ENCODE peak calls at places on chromosomes 16 and 17, in nine cellular contexts. One of them, this sample, is unnamed.

GRCh38 chr16:84047626-84048025 is 5.0 kb upstream of the SLC38A8 start:
- DNase-seq in MM.1S: no peak
- DNase-seq in glutamatergic neuron: no peak
- DNase-seq in A549: no peak
- DNase-seq in BJ: no peak
- DNase-seq in foreskin keratinocyte: no peak
- DNase-seq in AG04450: no peak
- DNase-seq in prostate gland: no peak
- DNase-seq in CD8-positive, alpha-beta T cell: no peak
- DNase-seq in this sample: no peak

GRCh38 chr17:83200231-83200699 is 120.9 kb downstream of the METRNL start:
- DNase-seq in MM.1S: peak
- DNase-seq in glutamatergic neuron: peak
- DNase-seq in A549: no peak
- DNase-seq in BJ: no peak
- DNase-seq in foreskin keratinocyte: no peak
- DNase-seq in AG04450: no peak
- DNase-seq in prostate gland: peak
- DNase-seq in CD8-positive, alpha-beta T cell: peak
- DNase-seq in this sample: no peak

GRCh38 chr17:64413505-64413904 is 22.8 kb upstream of the PECAM1 start:
- DNase-seq in MM.1S: peak
- DNase-seq in glutamatergic neuron: no peak
- DNase-seq in A549: no peak
- DNase-seq in BJ: no peak
- DNase-seq in foreskin keratinocyte: no peak
- DNase-seq in AG04450: no peak
- DNase-seq in prostate gland: no peak
- DNase-seq in CD8-positive, alpha-beta T cell: no peak
- DNase-seq in this sample: no peak

GRCh38 chr16:27404163-27404823 is 2.3 kb downstream of the IL21R start:
- DNase-seq in MM.1S: no peak
- DNase-seq in glutamatergic neuron: no peak
- DNase-seq in A549: no peak
- DNase-seq in BJ: no peak
- DNase-seq in foreskin keratinocyte: no peak
- DNase-seq in AG04450: no peak
- DNase-seq in prostate gland: no peak
- DNase-seq in CD8-positive, alpha-beta T cell: no peak
- DNase-seq in this sample: no peak

GRCh38 chr16:50024684-50025543 is at the start of gene CNEP1R1:
- DNase-seq in MM.1S: peak
- DNase-seq in glutamatergic neuron: peak
- DNase-seq in A549: peak
- DNase-seq in BJ: peak
- DNase-seq in foreskin keratinocyte: peak
- DNase-seq in AG04450: peak
- DNase-seq in prostate gland: peak
- DNase-seq in CD8-positive, alpha-beta T cell: peak
- DNase-seq in this sample: peak

GRCh38 chr17:15377200-15377599 is 35.8 kb upstream of the TEKT3 start:
- DNase-seq in MM.1S: no peak
- DNase-seq in glutamatergic neuron: no peak
- DNase-seq in A549: no peak
- DNase-seq in BJ: peak
- DNase-seq in foreskin keratinocyte: no peak
- DNase-seq in AG04450: no peak
- DNase-seq in prostate gland: no peak
- DNase-seq in CD8-positive, alpha-beta T cell: no peak
- DNase-seq in this sample: peak

GRCh38 chr16:97822-98221 is 19.8 kb downstream of the MPG start:
- DNase-seq in MM.1S: no peak
- DNase-seq in glutamatergic neuron: no peak
- DNase-seq in A549: no peak
- DNase-seq in BJ: no peak
- DNase-seq in foreskin keratinocyte: no peak
- DNase-seq in AG04450: no peak
- DNase-seq in prostate gland: no peak
- DNase-seq in CD8-positive, alpha-beta T cell: no peak
- DNase-seq in this sample: no peak

GRCh38 chr17:14282700-14283099 is 18.2 kb upstream of the HS3ST3B1 start:
- DNase-seq in MM.1S: no peak
- DNase-seq in glutamatergic neuron: no peak
- DNase-seq in A549: no peak
- DNase-seq in BJ: no peak
- DNase-seq in foreskin keratinocyte: no peak
- DNase-seq in AG04450: no peak
- DNase-seq in prostate gland: no peak
- DNase-seq in CD8-positive, alpha-beta T cell: no peak
- DNase-seq in this sample: no peak

GRCh38 chr17:79072544-79072943 is 2.1 kb upstream of the ENGASE start:
- DNase-seq in MM.1S: no peak
- DNase-seq in glutamatergic neuron: no peak
- DNase-seq in A549: no peak
- DNase-seq in BJ: no peak
- DNase-seq in foreskin keratinocyte: no peak
- DNase-seq in AG04450: no peak
- DNase-seq in prostate gland: no peak
- DNase-seq in CD8-positive, alpha-beta T cell: no peak
- DNase-seq in this sample: no peak

GRCh38 chr17:39486242-39486641 is 25.0 kb downstream of the CDK12 start:
- DNase-seq in MM.1S: no peak
- DNase-seq in glutamatergic neuron: no peak
- DNase-seq in A549: peak
- DNase-seq in BJ: peak
- DNase-seq in foreskin keratinocyte: no peak
- DNase-seq in AG04450: no peak
- DNase-seq in prostate gland: no peak
- DNase-seq in CD8-positive, alpha-beta T cell: no peak
- DNase-seq in this sample: peak

GRCh38 chr17:79296290-79296689 is 221.7 kb downstream of the ENGASE start:
- DNase-seq in MM.1S: no peak
- DNase-seq in glutamatergic neuron: no peak
- DNase-seq in A549: no peak
- DNase-seq in BJ: no peak
- DNase-seq in foreskin keratinocyte: no peak
- DNase-seq in AG04450: no peak
- DNase-seq in prostate gland: no peak
- DNase-seq in CD8-positive, alpha-beta T cell: no peak
- DNase-seq in this sample: no peak

GRCh38 chr17:76781056-76781982 is 43.4 kb downstream of the MFSD11 start:
- DNase-seq in MM.1S: peak
- DNase-seq in glutamatergic neuron: no peak
- DNase-seq in A549: no peak
- DNase-seq in BJ: no peak
- DNase-seq in foreskin keratinocyte: no peak
- DNase-seq in AG04450: no peak
- DNase-seq in prostate gland: no peak
- DNase-seq in CD8-positive, alpha-beta T cell: no peak
- DNase-seq in this sample: no peak

DNA sequence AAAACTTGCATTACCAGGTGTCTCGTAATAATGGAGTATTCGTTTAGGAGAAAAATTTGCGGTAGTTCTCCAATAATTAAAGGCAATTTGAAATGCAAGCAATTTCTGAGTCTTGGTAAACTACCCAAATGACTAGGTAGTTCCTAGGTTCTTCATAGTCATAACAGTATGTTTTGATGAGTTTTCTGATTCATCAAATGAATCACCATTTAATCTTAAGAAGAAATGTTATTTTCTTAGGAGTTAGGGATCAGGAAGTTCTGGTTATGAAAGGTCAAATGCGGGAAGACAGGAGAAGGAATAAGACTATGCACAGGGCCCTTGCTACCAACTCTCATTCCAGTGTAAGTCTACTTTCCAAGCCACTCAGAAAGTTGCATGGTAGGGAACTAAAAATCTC is 221.5 kb upstream of the SOX9 start:
- DNase-seq in MM.1S: no peak
- DNase-seq in glutamatergic neuron: no peak
- DNase-seq in A549: no peak
- DNase-seq in BJ: no peak
- DNase-seq in foreskin keratinocyte: peak
- DNase-seq in AG04450: no peak
- DNase-seq in prostate gland: no peak
- DNase-seq in CD8-positive, alpha-beta T cell: no peak
- DNase-seq in this sample: no peak
- TF ChIP-seq CTCF in MM.1S: no peak
- TF ChIP-seq CTCF in glutamatergic neuron: no peak
- TF ChIP-seq CTCF in A549: no peak
- TF ChIP-seq CTCF in BJ: no peak
- TF ChIP-seq CTCF in foreskin keratinocyte: no peak
- TF ChIP-seq CTCF in AG04450: no peak
- TF ChIP-seq CTCF in prostate gland: no peak
- TF ChIP-seq CTCF in CD8-positive, alpha-beta T cell: no peak
- TF ChIP-seq CTCF in this sample: no peak

DNA sequence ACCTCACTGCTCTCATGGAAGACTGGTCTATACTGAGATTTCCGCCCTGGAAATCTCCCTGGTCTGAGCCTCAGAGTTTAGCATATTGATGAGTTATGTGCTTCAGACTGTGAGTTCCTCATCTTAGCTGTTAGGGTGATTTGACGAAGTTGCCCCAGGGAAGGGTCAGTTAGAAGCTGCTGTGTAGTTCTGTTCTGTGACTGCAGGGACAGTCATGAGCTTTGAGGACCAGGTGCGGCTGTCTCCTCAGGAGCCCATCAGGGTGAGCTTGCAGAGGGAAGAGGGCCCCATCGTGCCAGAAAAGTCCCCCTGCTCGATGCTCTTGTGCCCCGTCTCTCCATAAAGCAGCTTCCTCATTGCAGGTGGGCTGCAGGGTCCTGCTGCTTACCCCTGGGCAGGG is 28.3 kb upstream of the IL17C start:
- DNase-seq in MM.1S: no peak
- DNase-seq in glutamatergic neuron: no peak
- DNase-seq in A549: no peak
- DNase-seq in BJ: no peak
- DNase-seq in foreskin keratinocyte: no peak
- DNase-seq in AG04450: no peak
- DNase-seq in prostate gland: no peak
- DNase-seq in CD8-positive, alpha-beta T cell: no peak
- DNase-seq in this sample: no peak
- TF ChIP-seq CTCF in MM.1S: no peak
- TF ChIP-seq CTCF in glutamatergic neuron: peak
- TF ChIP-seq CTCF in A549: no peak
- TF ChIP-seq CTCF in BJ: peak
- TF ChIP-seq CTCF in foreskin keratinocyte: no peak
- TF ChIP-seq CTCF in AG04450: peak
- TF ChIP-seq CTCF in prostate gland: no peak
- TF ChIP-seq CTCF in CD8-positive, alpha-beta T cell: no peak
- TF ChIP-seq CTCF in this sample: peak

GRCh38 chr16:87958632-87959031 is 7.4 kb downstream of the BANP start:
- DNase-seq in MM.1S: no peak
- DNase-seq in glutamatergic neuron: no peak
- DNase-seq in A549: no peak
- DNase-seq in BJ: no peak
- DNase-seq in foreskin keratinocyte: no peak
- DNase-seq in AG04450: no peak
- DNase-seq in prostate gland: no peak
- DNase-seq in CD8-positive, alpha-beta T cell: no peak
- DNase-seq in this sample: no peak

GRCh38 chr16:87955302-87956168 is 4.3 kb downstream of the BANP start:
- DNase-seq in MM.1S: no peak
- DNase-seq in glutamatergic neuron: no peak
- DNase-seq in A549: no peak
- DNase-seq in BJ: no peak
- DNase-seq in foreskin keratinocyte: no peak
- DNase-seq in AG04450: no peak
- DNase-seq in prostate gland: no peak
- DNase-seq in CD8-positive, alpha-beta T cell: no peak
- DNase-seq in this sample: peak

GRCh38 chr16:87956771-87957279 is 5.6 kb downstream of the BANP start:
- DNase-seq in MM.1S: no peak
- DNase-seq in glutamatergic neuron: peak
- DNase-seq in A549: peak
- DNase-seq in BJ: no peak
- DNase-seq in foreskin keratinocyte: no peak
- DNase-seq in AG04450: no peak
- DNase-seq in prostate gland: no peak
- DNase-seq in CD8-positive, alpha-beta T cell: no peak
- DNase-seq in this sample: peak

GRCh38 chr16:87956169-87956770 is 5.0 kb downstream of the BANP start:
- DNase-seq in MM.1S: peak
- DNase-seq in glutamatergic neuron: peak
- DNase-seq in A549: no peak
- DNase-seq in BJ: no peak
- DNase-seq in foreskin keratinocyte: no peak
- DNase-seq in AG04450: no peak
- DNase-seq in prostate gland: no peak
- DNase-seq in CD8-positive, alpha-beta T cell: peak
- DNase-seq in this sample: peak

DNA sequence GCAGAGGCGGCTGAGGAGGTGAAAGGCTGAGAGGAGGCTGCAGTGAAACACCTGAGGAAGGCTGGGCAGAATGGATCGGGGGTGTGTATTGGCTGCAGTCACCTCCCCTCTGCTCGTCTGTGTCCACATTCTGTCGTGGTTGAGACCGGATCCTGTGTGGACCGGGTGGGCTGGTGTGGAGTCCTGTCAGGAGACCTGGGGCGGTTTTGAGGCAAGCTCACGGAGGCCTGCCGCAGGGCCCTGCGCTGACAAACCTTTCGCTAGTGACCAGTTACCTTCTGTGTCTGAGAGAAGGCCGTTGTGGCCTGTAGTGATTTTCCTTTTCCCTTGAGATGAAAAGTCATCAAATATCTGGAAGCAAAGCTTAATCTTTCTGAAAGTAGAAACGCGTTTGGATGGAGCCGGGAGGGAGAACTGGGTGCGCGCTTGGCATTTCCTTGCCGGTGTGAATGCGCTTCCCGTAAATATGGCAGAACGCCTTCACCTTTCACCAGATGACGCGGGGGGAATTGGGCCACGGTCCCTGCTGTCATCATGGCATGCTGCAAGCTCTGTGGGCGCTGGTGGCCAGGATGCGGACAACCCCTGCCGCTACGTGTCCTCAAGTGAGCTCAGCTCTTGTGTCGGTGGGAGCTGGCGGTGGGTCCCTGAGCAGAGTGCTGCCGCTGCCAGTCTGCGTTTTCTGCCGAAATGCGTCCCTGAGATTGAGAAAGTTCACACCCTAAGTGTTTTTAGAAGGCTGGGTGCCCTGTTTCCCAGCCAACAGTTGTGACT is 6.2 kb downstream of the BANP start:
- DNase-seq in MM.1S: no peak
- DNase-seq in glutamatergic neuron: no peak
- DNase-seq in A549: no peak
- DNase-seq in BJ: no peak
- DNase-seq in foreskin keratinocyte: no peak
- DNase-seq in AG04450: no peak
- DNase-seq in prostate gland: no peak
- DNase-seq in CD8-positive, alpha-beta T cell: no peak
- DNase-seq in this sample: no peak
- TF ChIP-seq CTCF in MM.1S: no peak
- TF ChIP-seq CTCF in glutamatergic neuron: no peak
- TF ChIP-seq CTCF in A549: no peak
- TF ChIP-seq CTCF in BJ: no peak
- TF ChIP-seq CTCF in foreskin keratinocyte: no peak
- TF ChIP-seq CTCF in AG04450: no peak
- TF ChIP-seq CTCF in prostate gland: no peak
- TF ChIP-seq CTCF in CD8-positive, alpha-beta T cell: no peak
- TF ChIP-seq CTCF in this sample: no peak

DNA sequence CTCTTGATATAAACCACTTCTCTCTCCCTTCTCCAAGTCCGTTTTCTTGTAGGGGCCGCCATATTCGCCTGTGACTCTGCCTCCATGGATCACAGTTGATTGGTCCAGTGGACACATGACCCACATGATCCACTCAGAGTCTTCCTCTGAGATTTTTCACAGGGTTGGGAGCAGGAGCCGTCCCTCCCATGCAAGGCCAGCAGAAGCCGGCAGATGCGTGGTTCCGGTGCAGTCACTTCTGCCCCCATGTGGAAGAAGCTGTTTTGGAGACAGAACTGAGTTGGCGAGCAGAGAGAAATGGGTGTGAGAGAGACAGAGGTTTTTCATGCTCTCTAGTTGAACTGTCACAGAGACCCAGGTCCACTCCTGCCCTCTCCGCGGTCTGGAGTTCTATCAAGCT is 83.3 kb downstream of the C16orf95 start:
- DNase-seq in MM.1S: no peak
- DNase-seq in glutamatergic neuron: no peak
- DNase-seq in A549: peak
- DNase-seq in BJ: no peak
- DNase-seq in foreskin keratinocyte: no peak
- DNase-seq in AG04450: no peak
- DNase-seq in prostate gland: no peak
- DNase-seq in CD8-positive, alpha-beta T cell: no peak
- DNase-seq in this sample: peak
- TF ChIP-seq CTCF in MM.1S: no peak
- TF ChIP-seq CTCF in glutamatergic neuron: no peak
- TF ChIP-seq CTCF in A549: no peak
- TF ChIP-seq CTCF in BJ: peak
- TF ChIP-seq CTCF in foreskin keratinocyte: peak
- TF ChIP-seq CTCF in AG04450: peak
- TF ChIP-seq CTCF in prostate gland: no peak
- TF ChIP-seq CTCF in CD8-positive, alpha-beta T cell: no peak
- TF ChIP-seq CTCF in this sample: peak